ENCODE peak calls at places on chromosomes 12 and 14, in five cellular contexts. F is PC-3, A is lower lobe of right lung, X is NCI-H1436, M is GM06990. V is an unnamed sample.

GRCh38 chr14:69879175-69880047 is at the start of gene SMOC1:
- DNase-seq in M (peak), F (no peak), A (no peak), X (peak), V (peak)

GRCh38 chr14:65303185-65303901 is 109.2 kb upstream of the FUT8 start:
- DNase-seq in M (peak), A (no peak), F (peak), X (no peak), V (no peak)

GRCh38 chr14:63542231-63542999 is 762 bp downstream of the PPP2R5E start:
- DNase-seq in F (peak), X (peak), A (peak), M (peak), V (peak)

GRCh38 chr12:66164349-66164821 is 5.4 kb downstream of the TMBIM4 start:
- DNase-seq in A (no peak), X (no peak), F (no peak), M (no peak), V (peak)

GRCh38 chr12:32201996-32202395 is 95.3 kb downstream of the BICD1 start:
- DNase-seq in A (no peak), F (no peak), X (no peak), M (no peak), V (no peak)

GRCh38 chr14:23182372-23183014 is 967 bp downstream of the SLC7A8 start:
- DNase-seq in A (peak), X (no peak), F (peak), M (no peak), V (no peak)

GRCh38 chr14:61662437-61663311 is 32.6 kb upstream of the HIF1A start:
- DNase-seq in X (no peak), F (peak), A (no peak), M (peak), V (peak)

GRCh38 chr12:98274430-98275130 is 240.8 kb upstream of the TMPO start:
- DNase-seq in F (no peak), A (no peak), X (no peak), M (peak), V (no peak)

GRCh38 chr14:50875359-50876090 is 3.7 kb downstream of the ABHD12B start:
- DNase-seq in F (no peak), M (peak), A (no peak), X (no peak), V (no peak)

GRCh38 chr12:41189395-41190251 is 1.5 kb downstream of the PDZRN4 start:
- DNase-seq in X (no peak), M (no peak), F (no peak), A (no peak), V (peak)

GRCh38 chr14:80350707-80351106 is 139.4 kb upstream of the DIO2 start:
- DNase-seq in X (no peak), F (peak), M (no peak), A (no peak), V (peak)

GRCh38 chr12:202081-202731 is 11.8 kb downstream of the SLC6A12 start:
- DNase-seq in F (peak), X (no peak), A (peak), M (no peak), V (no peak)

GRCh38 chr12:106974525-106974924 is 12.4 kb downstream of the MTERF2 start:
- DNase-seq in M (no peak), A (no peak), X (no peak), F (no peak), V (no peak)

GRCh38 chr14:69043598-69044267 is 64.6 kb upstream of the ACTN1 start:
- DNase-seq in A (no peak), F (no peak), X (no peak), M (no peak), V (peak)

GRCh38 chr14:80549141-80549540 is 337.8 kb upstream of the DIO2 start:
- DNase-seq in F (no peak), A (no peak), M (no peak), X (no peak), V (no peak)

GRCh38 chr12:116876151-116876869 is 4.9 kb downstream of the HRK start:
- DNase-seq in X (no peak), M (no peak), A (no peak), F (no peak), V (no peak)

GRCh38 chr14:65772901-65773574 is 360.5 kb downstream of the FUT8 start:
- DNase-seq in X (no peak), F (no peak), M (no peak), A (no peak), V (no peak)

GRCh38 chr12:1838223-1838993 is 18.0 kb downstream of the LRTM2 start:
- DNase-seq in F (no peak), M (no peak), X (no peak), A (peak), V (no peak)

GRCh38 chr12:54139030-54139429 is 49.8 kb downstream of the SMUG1 start:
- DNase-seq in X (no peak), M (no peak), F (no peak), A (no peak), V (no peak)

GRCh38 chr14:39266589-39266870 is 32.8 kb downstream of the MIA2 start:
- DNase-seq in F (no peak), M (no peak), A (peak), X (no peak), V (no peak)

GRCh38 chr14:67532998-67533753 is at the start of gene PLEKHH1:
- DNase-seq in A (peak), M (peak), F (peak), X (peak), V (peak)

GRCh38 chr12:123131291-123131831 is 19.5 kb downstream of the PITPNM2 start:
- DNase-seq in X (no peak), M (no peak), A (no peak), F (no peak), V (peak)

GRCh38 chr12:49984476-49984890 is 11.7 kb downstream of the AQP6 start:
- DNase-seq in X (no peak), F (no peak), M (no peak), A (no peak), V (peak)

GRCh38 chr12:6647083-6647604 is at the start of gene ACRBP:
- DNase-seq in F (no peak), X (no peak), A (peak), M (peak), V (peak)

GRCh38 chr14:41605550-41606248 is 977 bp upstream of the LRFN5 start:
- DNase-seq in F (no peak), A (no peak), X (peak), M (no peak), V (peak)

GRCh38 chr14:95444132-95445129 is 72.0 kb downstream of the SYNE3 start:
- DNase-seq in X (no peak), M (no peak), F (no peak), A (no peak), V (no peak)

GRCh38 chr14:75542585-75543091 is 20.4 kb downstream of the BATF start:
- DNase-seq in F (no peak), A (peak), M (peak), X (no peak), V (peak)

GRCh38 chr12:105076098-105076497 is 8.2 kb downstream of the ALDH1L2 start:
- DNase-seq in X (no peak), F (peak), A (no peak), M (no peak), V (peak)